ENCODE peak calls at places on chromosomes 2 and 18, in four cellular contexts. K, T, M and D are unnamed samples.

GRCh38 chr2:20634430-20635095 is 16.3 kb downstream of the HS1BP3 start:
- DNase-seq in K (no peak), T (no peak), M (no peak), D (no peak)

GRCh38 chr2:227414846-227415245 is 27.1 kb upstream of the SCYGR1 start:
- DNase-seq in K (no peak), T (no peak), M (no peak), D (no peak)

GRCh38 chr2:170118641-170119040 is 59.3 kb upstream of the MYO3B start:
- DNase-seq in K (no peak), T (no peak), M (no peak), D (no peak)

GRCh38 chr2:70070557-70071268 is 16.6 kb upstream of the PCBP1 start:
- DNase-seq in K (peak; percentile 53), T (peak; percentile 78), M (peak; percentile 71), D (peak; percentile 36)

GRCh38 chr18:49062832-49063226 is 112.1 kb upstream of the SMAD7 start:
- DNase-seq in K (no peak), T (no peak), M (no peak), D (no peak)

GRCh38 chr2:10811552-10811951 is 1.0 kb downstream of the PDIA6 start:
- DNase-seq in K (no peak), T (no peak), M (no peak), D (no peak)

GRCh38 chr2:240237609-240238151 is 97.2 kb upstream of the OTOS start:
- DNase-seq in K (no peak), T (no peak), M (no peak), D (no peak)

GRCh38 chr2:204722207-204722606 is 176.9 kb downstream of the PARD3B start:
- DNase-seq in K (no peak), T (no peak), M (no peak), D (no peak)

GRCh38 chr2:192585418-192585817 is 390.7 kb upstream of the TMEFF2 start:
- DNase-seq in K (no peak), T (no peak), M (no peak), D (no peak)

GRCh38 chr2:27086722-27087446 is at the start of gene KHK:
- DNase-seq in K (no peak), T (peak; percentile 85), M (peak; percentile 67), D (no peak)

GRCh38 chr18:52582516-52582915 is 242.5 kb downstream of the DCC start:
- DNase-seq in K (no peak), T (no peak), M (no peak), D (no peak)

GRCh38 chr2:55213822-55214221 is 18.3 kb downstream of the CLHC1 start:
- DNase-seq in K (no peak), T (no peak), M (no peak), D (no peak)

GRCh38 chr2:68357608-68358337 is 7.3 kb upstream of the PLEK start:
- DNase-seq in K (no peak), T (peak; percentile 77), M (no peak), D (no peak)

GRCh38 chr2:197848602-197849001 is 44.2 kb downstream of the PLCL1 start:
- DNase-seq in K (no peak), T (no peak), M (no peak), D (no peak)

GRCh38 chr2:1614564-1614963 is 129.8 kb downstream of the PXDN start:
- DNase-seq in K (no peak), T (no peak), M (no peak), D (no peak)

GRCh38 chr18:53796042-53796729 is 428.3 kb downstream of the MBD2 start:
- DNase-seq in K (no peak), T (no peak), M (no peak), D (no peak)

GRCh38 chr2:202149155-202149762 is 76.2 kb downstream of the KIAA2012 start:
- DNase-seq in K (no peak), T (peak; percentile 55), M (peak; percentile 55), D (no peak)

GRCh38 chr2:75619992-75620740 is 26.4 kb upstream of the MRPL19 start:
- DNase-seq in K (no peak), T (no peak), M (no peak), D (no peak)

GRCh38 chr2:191499874-191500565 is 177.9 kb upstream of the NABP1 start:
- DNase-seq in K (no peak), T (no peak), M (no peak), D (no peak)

GRCh38 chr2:95347681-95348608 is 50.8 kb downstream of the KCNIP3 start:
- DNase-seq in K (no peak), T (no peak), M (peak; percentile 29), D (no peak)

GRCh38 chr2:129877795-129878775 is 101.4 kb upstream of the RAB6C start:
- DNase-seq in K (no peak), T (no peak), M (no peak), D (no peak)

GRCh38 chr2:128378231-128379020 is 59.8 kb upstream of the HS6ST1 start:
- DNase-seq in K (no peak), T (no peak), M (peak; percentile 37), D (no peak)

GRCh38 chr2:128381001-128381938 is 62.6 kb upstream of the HS6ST1 start:
- DNase-seq in K (no peak), T (peak; percentile 45), M (peak; percentile 28), D (no peak)

GRCh38 chr2:128377071-128377910 is 58.6 kb upstream of the HS6ST1 start:
- DNase-seq in K (no peak), T (no peak), M (peak; percentile 25), D (no peak)

GRCh38 chr2:128379021-128380005 is 60.6 kb upstream of the HS6ST1 start:
- DNase-seq in K (no peak), T (no peak), M (peak; percentile 75), D (no peak)

DNA sequence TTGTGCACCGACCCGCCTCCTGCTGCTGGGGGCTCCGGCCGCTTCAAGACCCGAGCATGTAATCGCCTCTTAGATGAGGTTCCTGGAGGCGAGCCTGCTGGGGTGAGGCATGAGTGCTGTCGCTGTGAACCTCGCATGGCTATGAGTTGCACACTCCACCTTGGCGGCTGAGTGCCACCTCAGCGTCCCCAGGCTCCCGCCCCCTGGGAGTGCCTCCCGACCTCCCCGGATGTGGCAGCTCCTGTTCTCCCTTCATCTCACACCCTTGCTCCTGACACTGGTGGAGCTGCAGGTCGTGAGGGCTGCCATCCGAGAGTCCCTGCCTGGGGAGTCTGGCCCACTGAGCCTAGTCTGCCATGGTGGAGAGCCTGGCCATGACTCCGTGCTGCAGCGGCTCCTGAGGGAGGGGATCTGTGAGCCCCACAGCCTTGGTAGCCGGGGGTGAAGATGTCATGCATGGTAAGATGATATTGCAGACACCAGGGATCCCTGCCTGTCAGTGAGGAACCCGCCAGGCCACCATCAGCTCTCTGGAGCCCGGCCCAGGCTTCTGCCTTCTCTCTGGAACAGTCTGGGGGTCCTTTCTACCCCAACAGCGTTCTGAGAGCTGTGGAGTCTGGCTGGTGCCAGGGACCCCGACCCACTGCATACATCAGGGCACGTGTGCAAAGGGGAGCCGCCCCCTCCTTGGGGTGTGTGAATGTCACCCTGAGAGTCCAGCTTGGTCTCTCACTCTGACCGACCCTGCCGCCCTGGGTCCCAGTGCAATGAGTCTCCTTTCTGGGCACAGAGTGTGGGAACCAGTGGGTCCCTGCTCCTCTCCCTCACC is 61.6 kb upstream of the HS6ST1 start:
- DNase-seq in K (no peak), T (no peak), M (peak; percentile 34), D (no peak)
- H3K27ac ChIP-seq in K (no peak overlapping the region), T (no peak overlapping the region), M (peak overlapping the region; percentile 57), D (no peak overlapping the region)

DNA sequence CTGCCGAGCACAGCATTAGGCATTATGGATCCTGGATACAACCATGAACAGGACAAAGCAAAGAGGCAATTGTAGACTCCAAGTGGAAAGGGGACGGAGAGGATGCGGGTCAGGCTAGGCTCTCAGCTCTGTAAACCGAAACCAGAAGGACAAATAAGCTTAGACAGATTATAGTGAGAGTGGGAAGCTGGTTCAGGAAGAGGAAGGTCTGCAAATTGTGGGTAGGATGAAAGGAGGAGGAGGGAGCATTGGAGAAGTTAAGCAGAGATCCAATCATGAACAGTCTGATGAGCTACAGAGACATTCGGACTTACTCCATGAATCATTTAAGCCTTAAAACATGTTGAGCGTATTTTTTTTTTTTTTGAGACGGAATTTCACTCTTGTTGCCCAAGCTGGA is 3.0 kb downstream of the MSH6 start:
- DNase-seq in K (no peak), T (peak; percentile 49), M (no peak), D (no peak)
- H3K4me3 ChIP-seq in K (peak overlapping the region; percentile 27), T (no peak overlapping the region), M (peak overlapping the region; percentile 14), D (no peak overlapping the region)

DNA sequence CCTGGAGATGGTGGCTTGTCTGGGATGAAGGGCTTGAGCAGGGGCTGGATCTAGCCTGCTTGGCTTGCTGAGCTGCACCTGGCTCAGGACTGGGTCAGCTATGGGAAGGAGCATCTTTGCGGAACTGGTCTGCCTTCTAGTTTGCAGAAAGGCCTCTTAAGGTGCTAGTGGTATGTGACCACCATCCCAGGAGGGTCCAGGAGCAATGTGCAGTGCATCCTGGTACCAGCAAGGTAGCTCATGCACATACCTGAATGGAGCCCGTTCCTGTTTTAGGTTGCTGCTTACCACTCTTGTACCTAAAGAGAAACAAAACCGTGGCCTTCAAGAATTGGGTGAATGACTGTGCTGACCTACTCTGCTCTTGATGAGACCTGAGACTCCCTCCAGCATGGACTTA is 118.6 kb upstream of the PELI1 start:
- DNase-seq in K (no peak), T (no peak), M (no peak), D (no peak)
- H3K27ac ChIP-seq in K (no peak overlapping the region), T (no peak overlapping the region), M (peak overlapping the region; percentile 90), D (no peak overlapping the region)

GRCh38 chr2:205984381-205984780 is 101.6 kb downstream of the INO80D start:
- DNase-seq in K (no peak), T (no peak), M (no peak), D (no peak)
- H3K4me3 ChIP-seq in K (peak overlapping the region; percentile 71), T (no peak overlapping the region), M (no peak overlapping the region), D (no peak overlapping the region)

GRCh38 chr2:40127890-40128548 is 323.9 kb downstream of the SLC8A1 start:
- DNase-seq in K (no peak), T (no peak), M (no peak), D (no peak)

GRCh38 chr2:40128796-40129195 is 323.1 kb downstream of the SLC8A1 start:
- DNase-seq in K (no peak), T (no peak), M (no peak), D (no peak)

GRCh38 chr2:40130251-40130994 is 321.5 kb downstream of the SLC8A1 start:
- DNase-seq in K (no peak), T (peak; percentile 42), M (no peak), D (no peak)

GRCh38 chr2:40131061-40131704 is 320.7 kb downstream of the SLC8A1 start:
- DNase-seq in K (no peak), T (no peak), M (no peak), D (no peak)

DNA sequence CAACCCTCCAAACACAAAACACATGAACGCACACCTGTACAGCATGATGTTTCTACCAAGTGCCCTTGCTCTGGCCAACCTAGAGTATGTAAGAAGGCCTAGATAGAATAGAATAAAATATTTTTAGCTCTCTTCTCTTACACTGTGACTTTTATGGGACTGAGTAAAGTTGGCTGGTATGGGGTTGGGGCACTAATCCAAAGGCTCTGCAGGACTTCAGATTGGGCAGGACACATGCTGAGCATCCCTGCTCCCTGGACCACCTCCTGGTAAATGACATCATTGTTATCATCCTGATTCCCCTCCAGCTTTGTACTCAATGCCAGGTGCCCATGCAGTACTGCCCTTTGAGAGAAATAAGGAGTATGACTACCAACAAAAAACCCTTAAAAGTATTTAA is 322.2 kb downstream of the SLC8A1 start:
- DNase-seq in K (no peak), T (no peak), M (no peak), D (no peak)
- H3K27ac ChIP-seq in K (no peak overlapping the region), T (no peak overlapping the region), M (no peak overlapping the region), D (no peak overlapping the region)

DNA sequence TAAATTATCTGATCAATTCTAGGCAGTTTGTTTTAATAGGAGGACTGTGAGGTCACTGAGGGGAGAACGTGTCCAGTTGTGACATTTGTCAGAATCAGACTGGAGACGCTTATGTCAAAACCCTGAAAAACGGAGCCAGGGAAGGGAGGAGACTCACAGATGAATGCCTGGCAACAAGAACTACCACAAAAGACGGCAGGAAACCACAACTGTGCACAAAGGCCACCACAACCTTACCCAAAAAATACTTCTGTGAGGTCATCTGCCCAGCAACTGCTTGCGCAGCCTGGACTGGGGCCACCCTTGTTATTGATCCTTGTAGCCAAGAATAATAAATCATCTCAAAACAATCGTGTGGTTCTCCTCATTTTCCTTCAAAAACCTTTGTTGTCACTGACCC is 173.0 kb upstream of the ALKAL2 start:
- DNase-seq in K (peak; percentile 22), T (no peak), M (no peak), D (peak; percentile 41)
- H3K4me3 ChIP-seq in K (peak overlapping the region; percentile 51), T (no peak overlapping the region), M (no peak overlapping the region), D (no peak overlapping the region)